ENCODE peak calls at places on chromosomes 12 and 14, in ten cellular contexts. U, T, Z, Q, I, O, H, G, X and A are unnamed samples.
A peak's percentile ranks its signal among the peaks of the same experiment; 100 is the strongest.

GRCh38 chr14:72608391-72609204 is 285.3 kb downstream of the DPF3 start:
- DNase-seq in U (no peak), T (no peak), Z (no peak), Q (no peak), I (no peak), O (no peak), H (no peak), G (no peak), X (peak; percentile 66), A (no peak)

GRCh38 chr12:6843118-6843902 is 2.6 kb downstream of the GNB3 start:
- DNase-seq in U (no peak), T (peak; percentile 10), Z (no peak), Q (no peak), I (no peak), O (peak; percentile 32), H (no peak), G (no peak), X (no peak), A (no peak)

GRCh38 chr12:12095016-12095415 is 24.3 kb downstream of the BCL2L14 start:
- DNase-seq in U (no peak), T (no peak), Z (no peak), Q (no peak), I (no peak), O (no peak), H (no peak), G (no peak), X (no peak), A (no peak)

GRCh38 chr12:89567691-89568239 is 41.9 kb upstream of the POC1B start:
- DNase-seq in U (no peak), T (no peak), Z (no peak), Q (no peak), I (no peak), O (no peak), H (no peak), G (no peak), X (no peak), A (no peak)

GRCh38 chr14:92652413-92653151 is 95.8 kb downstream of the LGMN start:
- DNase-seq in U (no peak), T (no peak), Z (no peak), Q (no peak), I (no peak), O (no peak), H (no peak), G (no peak), X (no peak), A (no peak)

GRCh38 chr12:66154776-66155175 is 15.0 kb downstream of the TMBIM4 start:
- DNase-seq in U (no peak), T (no peak), Z (no peak), Q (no peak), I (no peak), O (no peak), H (no peak), G (no peak), X (no peak), A (no peak)

GRCh38 chr12:50764861-50765324 is 992 bp downstream of the ATF1 start:
- DNase-seq in U (no peak), T (peak; percentile 39), Z (peak; percentile 59), Q (no peak), I (no peak), O (no peak), H (peak; percentile 53), G (no peak), X (peak; percentile 72), A (peak; percentile 76)

GRCh38 chr12:94047781-94048567 is 100.4 kb upstream of the PLXNC1 start:
- DNase-seq in U (no peak), T (no peak), Z (peak; percentile 40), Q (no peak), I (no peak), O (no peak), H (no peak), G (no peak), X (no peak), A (no peak)

GRCh38 chr12:130434560-130434959 is 96.9 kb downstream of the PIWIL1 start:
- DNase-seq in U (peak; percentile 61), T (no peak), Z (no peak), Q (peak; percentile 47), I (no peak), O (no peak), H (no peak), G (peak; percentile 40), X (no peak), A (peak; percentile 9)

GRCh38 chr14:102055181-102055901 is 31.5 kb downstream of the HSP90AA1 start:
- DNase-seq in U (no peak), T (no peak), Z (no peak), Q (no peak), I (no peak), O (peak; percentile 92), H (no peak), G (no peak), X (no peak), A (no peak)

GRCh38 chr12:20601668-20602280 is 93.4 kb upstream of the SLCO1C1 start:
- DNase-seq in U (no peak), T (no peak), Z (peak; percentile 50), Q (no peak), I (no peak), O (no peak), H (no peak), G (no peak), X (peak; percentile 79), A (no peak)

GRCh38 chr12:103924761-103925641 is 5.2 kb upstream of the HSP90B1 start:
- DNase-seq in U (no peak), T (no peak), Z (no peak), Q (no peak), I (no peak), O (no peak), H (peak; percentile 22), G (no peak), X (peak; percentile 24), A (peak; percentile 18)
- H3K4me3 ChIP-seq in U (no peak overlapping the region), T (no peak overlapping the region), Z (no peak overlapping the region), Q (no peak overlapping the region), I (no peak overlapping the region), O (no peak overlapping the region), H (no peak overlapping the region), G (no peak overlapping the region), X (no peak overlapping the region), A (no peak overlapping the region)

GRCh38 chr12:120628919-120629318 is 11.5 kb upstream of the CABP1 start:
- DNase-seq in U (no peak), T (peak; percentile 28), Z (peak; percentile 64), Q (no peak), I (no peak), O (no peak), H (no peak), G (no peak), X (peak; percentile 41), A (peak; percentile 61)
- TF ChIP-seq CTCF in U (no peak), T (no peak), Z (peak; percentile 18), Q (no peak), I (no peak), O (no peak), H (no peak), G (no peak), X (no peak), A (peak; percentile 59)

GRCh38 chr12:120539303-120539702 is 5.1 kb downstream of the RNF10 start:
- DNase-seq in U (no peak), T (no peak), Z (no peak), Q (no peak), I (no peak), O (no peak), H (no peak), G (no peak), X (peak; percentile 23), A (no peak)

GRCh38 chr12:120538281-120539156 is 4.4 kb downstream of the RNF10 start:
- DNase-seq in U (peak; percentile 82), T (peak; percentile 74), Z (peak; percentile 71), Q (no peak), I (peak; percentile 34), O (peak; percentile 58), H (no peak), G (no peak), X (peak; percentile 36), A (no peak)

GRCh38 chr12:120534203-120534702 is at the start of gene RNF10:
- DNase-seq in U (peak; percentile 93), T (peak; percentile 85), Z (peak; percentile 88), Q (peak; percentile 87), I (peak; percentile 74), O (peak; percentile 67), H (peak; percentile 73), G (peak; percentile 81), X (peak; percentile 94), A (peak; percentile 82)

GRCh38 chr12:120534703-120535655 is 823 bp downstream of the RNF10 start:
- DNase-seq in U (peak; percentile 91), T (peak; percentile 54), Z (peak; percentile 72), Q (peak; percentile 76), I (peak; percentile 28), O (peak; percentile 42), H (peak; percentile 51), G (peak; percentile 56), X (peak; percentile 51), A (peak; percentile 74)

DNA sequence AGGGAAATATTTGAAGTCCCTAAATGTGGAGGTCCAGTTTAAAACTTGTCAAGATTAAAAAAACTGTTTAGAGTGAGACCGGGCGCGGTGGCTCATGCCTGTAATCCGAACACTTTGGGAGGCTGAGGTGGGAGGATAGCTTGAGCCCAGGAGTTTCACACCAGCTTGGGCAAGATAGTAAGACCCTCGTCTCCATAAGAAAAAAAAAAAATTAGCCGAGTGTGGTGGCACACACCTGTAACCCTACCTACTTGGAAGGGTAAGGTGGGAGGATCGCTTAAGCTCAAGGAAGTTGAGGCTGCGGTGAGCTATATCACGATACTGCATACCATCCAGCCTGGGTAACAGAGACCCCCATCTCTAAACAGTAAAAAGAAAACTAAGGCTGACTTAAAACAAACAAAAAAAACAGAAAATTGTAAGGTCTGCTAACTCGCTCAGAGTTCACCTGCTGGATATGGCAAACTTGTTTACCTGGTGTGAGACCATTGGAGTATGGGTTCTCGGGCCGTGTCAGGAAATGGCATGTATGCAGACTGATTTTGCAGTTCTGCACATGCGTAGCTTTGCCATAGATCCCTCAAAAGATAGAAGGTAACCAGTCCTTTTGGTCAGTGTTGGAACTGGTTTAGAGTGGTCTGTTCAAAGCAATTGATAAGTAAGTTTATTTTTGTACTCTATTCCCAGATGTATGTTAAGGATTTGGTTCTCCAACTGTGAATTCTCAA is 2.1 kb downstream of the RNF10 start:
- DNase-seq in U (no peak), T (peak; percentile 37), Z (no peak), Q (no peak), I (no peak), O (no peak), H (peak; percentile 19), G (no peak), X (no peak), A (no peak)
- H3K4me1 ChIP-seq in U (peaks cover 74% of the 10 kb centered on the region), T (peaks cover 53% of the 10 kb centered on the region), Z (peaks cover 51% of the 10 kb centered on the region), Q (peaks cover 35% of the 10 kb centered on the region), I (peaks cover 17% of the 10 kb centered on the region), O (peaks cover 44% of the 10 kb centered on the region), H (peaks cover 47% of the 10 kb centered on the region), G (peaks cover 5% of the 10 kb centered on the region), X (peaks cover 42% of the 10 kb centered on the region), A (no peaks in the 10 kb centered on the region)

DNA sequence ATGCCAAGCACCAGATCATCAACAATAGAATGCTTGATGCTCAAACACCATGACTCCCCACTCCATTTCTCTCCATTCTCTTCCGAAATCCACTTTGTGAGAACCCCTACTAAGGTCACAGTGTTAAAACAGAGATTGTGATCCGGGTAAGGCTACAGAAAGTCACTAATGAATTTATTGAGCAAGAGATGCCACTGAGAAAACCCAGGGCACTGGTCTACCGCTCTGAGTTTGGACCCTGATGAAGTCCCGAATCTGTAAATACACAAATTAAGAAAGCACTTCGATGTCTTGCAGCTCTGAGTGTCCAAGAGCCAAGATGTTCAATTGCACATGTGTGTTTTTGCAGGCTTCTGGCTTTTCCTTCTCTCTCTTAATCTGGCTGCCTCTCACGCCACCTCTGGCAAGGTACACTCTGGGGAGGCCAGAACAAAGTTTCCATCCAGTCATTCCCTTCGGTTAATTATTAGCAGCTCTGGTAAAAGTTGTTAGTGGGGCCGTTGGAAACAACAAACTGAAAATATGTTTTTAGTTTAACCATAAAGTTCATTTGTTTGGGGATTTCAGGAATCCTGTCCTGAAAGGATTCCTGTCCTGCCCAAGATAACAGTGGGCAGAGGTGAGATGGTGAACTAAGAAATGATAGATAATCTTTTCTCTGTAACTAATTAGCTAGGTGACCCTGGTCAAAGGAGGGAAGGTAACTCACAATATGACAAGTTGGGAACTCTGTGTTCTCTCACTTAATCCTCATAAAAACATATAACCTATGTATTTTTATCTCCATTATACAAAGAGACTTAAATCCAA is 75.4 kb downstream of the BTG1 start:
- DNase-seq in U (no peak), T (peak; percentile 68), Z (no peak), Q (no peak), I (peak; percentile 74), O (no peak), H (no peak), G (no peak), X (peak; percentile 88), A (no peak)
- H3K4me3 ChIP-seq in U (peak overlapping the region; percentile 48), T (no peak overlapping the region), Z (no peak overlapping the region), Q (no peak overlapping the region), I (no peak overlapping the region), O (no peak overlapping the region), H (no peak overlapping the region), G (no peak overlapping the region), X (no peak overlapping the region), A (no peak overlapping the region)